ENCODE peak calls at places on chromosomes 5 and 9, in nine cellular contexts. C is K562; E is neural progenitor cell; T is fibroblast of lung; R is breast epithelium; Z is CD8-positive, alpha-beta T cell; L is endodermal cell; O is spleen; P is OCI-LY7. M is an unnamed sample.

GRCh38 chr9:120859361-120859760 is 16.6 kb upstream of the PSMD5 start:
- DNase-seq in C (no peak), E (no peak), T (no peak), R (no peak), Z (no peak), L (peak), O (no peak), P (no peak), M (no peak)

GRCh38 chr5:65722575-65723424 is 795 bp downstream of the NLN start:
- DNase-seq in C (no peak), E (peak), T (peak), R (no peak), Z (no peak), L (peak), O (no peak), P (peak), M (no peak)

GRCh38 chr5:170606939-170607338 is 103.1 kb downstream of the KCNIP1 start:
- DNase-seq in C (no peak), E (peak), T (no peak), R (no peak), Z (no peak), L (no peak), O (no peak), P (no peak), M (no peak)

GRCh38 chr5:128228506-128228905 is 144.9 kb downstream of the SLC12A2 start:
- DNase-seq in C (no peak), E (no peak), T (peak), R (no peak), Z (no peak), L (no peak), O (no peak), P (no peak), M (no peak)

GRCh38 chr5:149172709-149173505 is 31.6 kb downstream of the ABLIM3 start:
- DNase-seq in C (no peak), E (no peak), T (no peak), R (no peak), Z (no peak), L (no peak), O (no peak), P (no peak), M (no peak)

GRCh38 chr5:140295414-140295813 is 7.5 kb downstream of the PFDN1 start:
- DNase-seq in C (no peak), E (no peak), T (peak), R (no peak), Z (no peak), L (no peak), O (no peak), P (peak), M (no peak)

GRCh38 chr5:132003170-132003744 is 8.2 kb downstream of the ACSL6 start:
- DNase-seq in C (peak), E (peak), T (peak), R (no peak), Z (no peak), L (peak), O (peak), P (no peak), M (peak)

GRCh38 chr9:75064307-75065025 is 23.5 kb downstream of the NMRK1 start:
- DNase-seq in C (no peak), E (no peak), T (peak), R (no peak), Z (no peak), L (no peak), O (no peak), P (no peak), M (no peak)

GRCh38 chr5:2134543-2135299 is 252.0 kb upstream of the IRX4 start:
- DNase-seq in C (no peak), E (no peak), T (peak), R (no peak), Z (no peak), L (peak), O (peak), P (no peak), M (no peak)

GRCh38 chr5:39473156-39473779 is 48.5 kb upstream of the DAB2 start:
- DNase-seq in C (no peak), E (no peak), T (peak), R (no peak), Z (no peak), L (no peak), O (no peak), P (no peak), M (no peak)

GRCh38 chr5:169691473-169691872 is 54.4 kb downstream of the DOCK2 start:
- DNase-seq in C (no peak), E (no peak), T (no peak), R (no peak), Z (no peak), L (no peak), O (no peak), P (no peak), M (no peak)

GRCh38 chr5:174765540-174765939 is 41.2 kb downstream of the MSX2 start:
- DNase-seq in C (no peak), E (no peak), T (no peak), R (no peak), Z (no peak), L (no peak), O (no peak), P (no peak), M (no peak)

GRCh38 chr5:23405316-23406068 is 101.9 kb upstream of the PRDM9 start:
- DNase-seq in C (no peak), E (no peak), T (peak), R (no peak), Z (no peak), L (no peak), O (no peak), P (no peak), M (no peak)

GRCh38 chr9:72823971-72824370 is 128.9 kb downstream of the ALDH1A1 start:
- DNase-seq in C (no peak), E (no peak), T (no peak), R (no peak), Z (no peak), L (no peak), O (no peak), P (no peak), M (no peak)

GRCh38 chr5:126234563-126235195 is 188.5 kb upstream of the GRAMD2B start:
- DNase-seq in C (peak), E (peak), T (peak), R (no peak), Z (no peak), L (peak), O (no peak), P (peak), M (no peak)

GRCh38 chr9:104780796-104781395 is 17.0 kb downstream of the NIPSNAP3B start:
- DNase-seq in C (no peak), E (no peak), T (peak), R (no peak), Z (no peak), L (no peak), O (no peak), P (peak), M (no peak)

GRCh38 chr9:36080519-36080918 is 43.8 kb downstream of the RECK start:
- DNase-seq in C (no peak), E (no peak), T (no peak), R (no peak), Z (no peak), L (no peak), O (no peak), P (no peak), M (no peak)

GRCh38 chr5:96172436-96172835 is 210.8 kb upstream of the ELL2 start:
- DNase-seq in C (no peak), E (no peak), T (peak), R (no peak), Z (no peak), L (no peak), O (no peak), P (no peak), M (no peak)

GRCh38 chr5:58240286-58240685 is 219.6 kb downstream of the PLK2 start:
- DNase-seq in C (no peak), E (no peak), T (peak), R (no peak), Z (no peak), L (no peak), O (no peak), P (no peak), M (no peak)
- H3K27ac ChIP-seq in C (no peak), E (no peak), T (peak), R (no peak), Z (no peak), L (no peak), O (peak), P (no peak), M (no peak)

GRCh38 chr9:127611796-127612790 is at the start of gene STXBP1:
- DNase-seq in C (peak), E (peak), T (peak), R (peak), Z (peak), L (peak), O (peak), P (peak), M (peak)

GRCh38 chr9:127603226-127603625 is 8.9 kb upstream of the STXBP1 start:
- DNase-seq in C (no peak), E (no peak), T (no peak), R (no peak), Z (no peak), L (no peak), O (no peak), P (no peak), M (no peak)

GRCh38 chr9:127606043-127606442 is 6.0 kb upstream of the STXBP1 start:
- DNase-seq in C (no peak), E (no peak), T (no peak), R (no peak), Z (no peak), L (no peak), O (no peak), P (no peak), M (no peak)

GRCh38 chr9:127612993-127613954 is 1.2 kb downstream of the STXBP1 start:
- DNase-seq in C (peak), E (peak), T (peak), R (peak), Z (peak), L (peak), O (peak), P (no peak), M (peak)

GRCh38 chr9:127608104-127608966 is 3.7 kb upstream of the STXBP1 start:
- DNase-seq in C (peak), E (peak), T (peak), R (peak), Z (peak), L (peak), O (peak), P (peak), M (peak)
- H3K27ac ChIP-seq in C (no peak), E (no peak), T (no peak), R (peak), Z (peak), L (peak), O (no peak), P (no peak), M (no peak)

GRCh38 chr5:159097461-159098284 is 2.0 kb downstream of the EBF1 start:
- DNase-seq in C (no peak), E (peak), T (peak), R (no peak), Z (no peak), L (peak), O (peak), P (peak), M (peak)
- H3K27ac ChIP-seq in C (no peak), E (no peak), T (peak), R (peak), Z (no peak), L (no peak), O (peak), P (peak), M (peak)

GRCh38 chr9:33170464-33171156 is 3.5 kb upstream of the B4GALT1 start:
- DNase-seq in C (no peak), E (peak), T (peak), R (peak), Z (no peak), L (peak), O (peak), P (peak), M (no peak)
- H3K27ac ChIP-seq in C (no peak), E (no peak), T (no peak), R (peak), Z (no peak), L (no peak), O (no peak), P (no peak), M (no peak)

GRCh38 chr5:112532654-112533314 is 113.7 kb upstream of the EPB41L4A start:
- DNase-seq in C (no peak), E (no peak), T (no peak), R (no peak), Z (no peak), L (no peak), O (no peak), P (no peak), M (no peak)
- H3K27ac ChIP-seq in C (no peak), E (no peak), T (no peak), R (no peak), Z (no peak), L (no peak), O (peak), P (no peak), M (no peak)

DNA sequence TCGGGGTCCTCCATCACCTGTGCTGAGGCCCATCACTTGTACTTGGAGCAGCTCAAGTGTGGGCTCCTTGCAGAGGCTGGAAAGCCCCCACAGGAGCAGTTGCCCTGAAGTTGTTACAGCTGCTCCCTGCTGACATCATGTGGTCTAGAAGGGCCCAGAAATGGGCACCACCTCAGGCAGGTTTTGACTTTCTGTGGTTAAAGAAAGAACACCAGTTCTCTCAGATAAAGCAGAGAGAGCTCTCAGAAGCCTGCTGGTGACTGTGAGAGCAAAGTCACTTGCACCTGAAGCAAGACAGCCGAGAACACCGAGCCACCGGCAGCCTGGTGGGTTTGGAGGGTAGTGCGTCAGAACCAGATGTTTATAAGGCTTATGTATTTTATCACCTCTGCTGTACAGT is 70.4 kb downstream of the MVB12B start:
- DNase-seq in C (no peak), E (no peak), T (no peak), R (no peak), Z (peak), L (no peak), O (no peak), P (peak), M (peak)
- H3K27ac ChIP-seq in C (no peak), E (no peak), T (no peak), R (no peak), Z (peak), L (no peak), O (peak), P (no peak), M (no peak)

DNA sequence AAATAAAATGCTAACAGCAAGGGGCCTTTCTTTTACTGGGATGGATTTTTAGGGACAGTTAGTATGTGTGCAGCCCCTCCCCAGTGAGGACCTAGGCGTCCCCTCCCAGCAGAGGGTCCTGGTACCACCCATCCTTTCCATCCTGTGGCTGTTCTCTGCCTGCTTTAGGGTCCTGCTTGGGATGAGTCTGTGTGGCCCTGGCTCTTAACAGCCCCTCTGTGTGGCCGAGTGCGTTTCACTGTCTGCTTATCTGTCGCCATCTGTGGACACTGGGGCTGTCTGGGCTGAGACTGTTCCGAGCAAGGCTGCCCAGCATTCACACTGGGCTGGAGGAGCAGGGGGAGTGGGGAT is 17.0 kb downstream of the WNK2 start:
- DNase-seq in C (no peak), E (no peak), T (no peak), R (no peak), Z (no peak), L (no peak), O (no peak), P (no peak), M (peak)
- H3K27ac ChIP-seq in C (no peak), E (no peak), T (no peak), R (peak), Z (no peak), L (peak), O (no peak), P (no peak), M (no peak)

GRCh38 chr5:17150498-17150897 is 66.9 kb upstream of the BASP1 start:
- DNase-seq in C (no peak), E (no peak), T (no peak), R (no peak), Z (no peak), L (no peak), O (no peak), P (no peak), M (no peak)
- H3K27ac ChIP-seq in C (no peak), E (no peak), T (no peak), R (no peak), Z (no peak), L (no peak), O (no peak), P (no peak), M (no peak)